ENCODE peak calls at places on chromosomes 7 and 10, in six cellular contexts. U is tibial artery, Z is GM23338, Q is OCI-LY7, B is A549, I is heart left ventricle. N is an unnamed sample. For H3K4me1, the result is how much of the 10 kb centered on the place peaks cover.

GRCh38 chr10:114492351-114493037 is 88.2 kb upstream of the AFAP1L2 start:
- DNase-seq in U (no peak), Z (no peak), Q (peak), B (no peak), I (no peak), N (no peak)

GRCh38 chr10:78528749-78529204 is 495.1 kb downstream of the RPS24 start:
- DNase-seq in U (peak), Z (no peak), Q (no peak), B (no peak), I (no peak), N (no peak)

GRCh38 chr10:19158358-19158757 is 109.8 kb downstream of the MALRD1 start:
- DNase-seq in U (no peak), Z (no peak), Q (no peak), B (no peak), I (no peak), N (no peak)

GRCh38 chr10:30583778-30584415 is 45.7 kb downstream of the LYZL2 start:
- DNase-seq in U (peak), Z (no peak), Q (peak), B (peak), I (peak), N (peak)

GRCh38 chr7:30929686-30930085 is 18.0 kb downstream of the AQP1 start:
- DNase-seq in U (peak), Z (no peak), Q (no peak), B (no peak), I (no peak), N (no peak)

GRCh38 chr7:20172736-20173334 is 44.3 kb downstream of the MACC1 start:
- DNase-seq in U (peak), Z (peak), Q (peak), B (peak), I (no peak), N (no peak)

GRCh38 chr10:71247306-71247705 is 34.9 kb downstream of the UNC5B start:
- DNase-seq in U (no peak), Z (no peak), Q (no peak), B (no peak), I (no peak), N (no peak)

GRCh38 chr10:79331226-79331625 is 16.0 kb upstream of the PPIF start:
- DNase-seq in U (no peak), Z (no peak), Q (no peak), B (no peak), I (no peak), N (no peak)

GRCh38 chr7:27225005-27225934 is 17.3 kb upstream of the EVX1 start:
- DNase-seq in U (peak), Z (peak), Q (no peak), B (no peak), I (no peak), N (no peak)

GRCh38 chr7:101720324-101720723 is 91.2 kb upstream of the MYL10 start:
- DNase-seq in U (no peak), Z (no peak), Q (no peak), B (no peak), I (no peak), N (no peak)

GRCh38 chr7:65832281-65832680 is 40.6 kb upstream of the VKORC1L1 start:
- DNase-seq in U (no peak), Z (peak), Q (no peak), B (no peak), I (no peak), N (no peak)

GRCh38 chr7:2452074-2452507 is 24.1 kb downstream of the GRIFIN start:
- DNase-seq in U (no peak), Z (peak), Q (no peak), B (no peak), I (no peak), N (no peak)

GRCh38 chr10:26628395-26628794 is 69.1 kb upstream of the PDSS1 start:
- DNase-seq in U (no peak), Z (no peak), Q (no peak), B (no peak), I (no peak), N (no peak)

GRCh38 chr7:129351320-129351719 is 82.9 kb upstream of the STRIP2 start:
- DNase-seq in U (no peak), Z (no peak), Q (no peak), B (no peak), I (no peak), N (no peak)

GRCh38 chr10:66886848-66887247 is 39.0 kb upstream of the LRRTM3 start:
- DNase-seq in U (no peak), Z (no peak), Q (no peak), B (no peak), I (no peak), N (no peak)

GRCh38 chr10:108358912-108359311 is 1194.4 kb upstream of the SORCS1 start:
- DNase-seq in U (no peak), Z (no peak), Q (no peak), B (peak), I (no peak), N (no peak)

GRCh38 chr10:124160176-124160575 is 66.8 kb upstream of the CHST15 start:
- DNase-seq in U (peak), Z (no peak), Q (no peak), B (no peak), I (no peak), N (no peak)

GRCh38 chr7:125670926-125671572 is 741.4 kb upstream of the POT1 start:
- DNase-seq in U (no peak), Z (peak), Q (peak), B (no peak), I (no peak), N (no peak)

GRCh38 chr7:117186218-117186617 is 136.6 kb downstream of the WNT2 start:
- DNase-seq in U (no peak), Z (no peak), Q (no peak), B (no peak), I (no peak), N (no peak)

GRCh38 chr10:45470098-45471012 is 96.3 kb downstream of the ALOX5 start:
- DNase-seq in U (no peak), Z (peak), Q (peak), B (no peak), I (no peak), N (no peak)

GRCh38 chr7:83452256-83452655 is 196.7 kb downstream of the SEMA3E start:
- DNase-seq in U (no peak), Z (peak), Q (no peak), B (no peak), I (no peak), N (no peak)

GRCh38 chr7:67716729-67717128 is 720.1 kb downstream of the TYW1 start:
- DNase-seq in U (no peak), Z (no peak), Q (peak), B (no peak), I (no peak), N (no peak)

GRCh38 chr10:122294006-122294405 is 22.9 kb downstream of the BTBD16 start:
- DNase-seq in U (no peak), Z (no peak), Q (no peak), B (no peak), I (no peak), N (no peak)

GRCh38 chr10:102998508-102998907 is 80.4 kb downstream of the CNNM2 start:
- DNase-seq in U (no peak), Z (no peak), Q (no peak), B (no peak), I (no peak), N (no peak)

GRCh38 chr7:127705461-127705959 is 53.5 kb downstream of the SND1 start:
- DNase-seq in U (no peak), Z (no peak), Q (no peak), B (no peak), I (no peak), N (no peak)

GRCh38 chr10:88045544-88046415 is 182.4 kb downstream of the PTEN start:
- DNase-seq in U (no peak), Z (peak), Q (no peak), B (no peak), I (no peak), N (peak)

GRCh38 chr7:155785536-155785935 is 26.7 kb downstream of the SHH start:
- DNase-seq in U (no peak), Z (no peak), Q (no peak), B (no peak), I (no peak), N (no peak)

GRCh38 chr10:103491729-103492364 is 1.7 kb upstream of the NEURL1 start:
- DNase-seq in U (no peak), Z (no peak), Q (no peak), B (peak), I (no peak), N (no peak)

GRCh38 chr7:154182361-154182760 is 130.2 kb downstream of the DPP6 start:
- DNase-seq in U (no peak), Z (no peak), Q (no peak), B (no peak), I (no peak), N (no peak)
- H3K4me1 ChIP-seq in U (under half), Z (under half), Q (under half), B (under half), I (under half), N (under half)

GRCh38 chr10:11175823-11176243 is 158.2 kb downstream of the CELF2 start:
- DNase-seq in U (no peak), Z (no peak), Q (no peak), B (no peak), I (no peak), N (no peak)

GRCh38 chr10:11170993-11171416 is 153.3 kb downstream of the CELF2 start:
- DNase-seq in U (no peak), Z (no peak), Q (peak), B (no peak), I (no peak), N (no peak)

GRCh38 chr10:11171452-11171851 is 153.8 kb downstream of the CELF2 start:
- DNase-seq in U (no peak), Z (no peak), Q (no peak), B (no peak), I (no peak), N (no peak)

GRCh38 chr10:11176746-11177145 is 159.1 kb downstream of the CELF2 start:
- DNase-seq in U (no peak), Z (no peak), Q (peak), B (no peak), I (no peak), N (no peak)

DNA sequence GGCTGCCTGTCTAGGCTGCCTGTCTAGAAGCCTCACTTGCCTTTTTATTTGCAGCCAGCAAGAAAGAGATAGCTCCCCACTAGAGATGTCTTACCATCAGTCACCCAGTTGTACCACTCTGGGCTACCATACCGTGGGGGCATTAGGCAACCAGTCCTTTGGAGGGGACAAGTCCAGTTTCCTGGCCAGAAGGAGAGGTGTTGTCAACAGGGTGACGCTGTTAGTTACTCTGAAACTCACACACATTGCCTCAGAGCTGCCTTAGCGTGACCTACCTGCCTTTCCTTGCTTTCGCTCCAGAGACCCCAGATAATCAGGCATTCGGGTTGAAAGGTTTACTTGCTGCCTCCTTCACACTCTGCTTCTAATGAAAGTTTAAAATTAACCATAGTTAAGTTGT is 155.4 kb downstream of the CELF2 start:
- DNase-seq in U (no peak), Z (no peak), Q (no peak), B (no peak), I (no peak), N (no peak)
- H3K4me1 ChIP-seq in U (under half), Z (under half), Q (under half), B (under half), I (under half), N (half or more)

DNA sequence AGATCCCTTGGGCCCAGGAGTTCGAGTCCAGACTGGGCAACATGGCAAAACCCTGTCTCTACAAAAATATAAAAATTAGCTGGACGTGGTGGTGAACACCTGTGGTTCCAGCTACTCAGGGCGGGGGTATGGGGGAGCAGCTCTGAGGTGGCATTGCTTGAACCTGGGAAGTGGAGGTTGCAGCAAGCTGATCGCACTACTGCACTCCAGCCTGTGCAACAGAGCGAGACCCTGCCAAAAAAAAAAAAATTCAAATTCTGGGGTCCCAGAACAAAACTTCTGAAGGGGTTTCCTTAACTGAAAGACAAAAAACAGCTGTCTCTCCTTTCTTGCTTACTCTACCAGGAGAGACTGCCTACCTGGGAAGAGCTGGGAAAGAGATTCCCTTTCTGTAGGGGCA is 27.0 kb downstream of the DNMBP start:
- DNase-seq in U (no peak), Z (no peak), Q (no peak), B (no peak), I (no peak), N (no peak)
- H3K4me1 ChIP-seq in U (under half), Z (under half), Q (under half), B (half or more), I (under half), N (half or more)

GRCh38 chr7:130922206-130923112 is 188.5 kb upstream of the KLF14 start:
- DNase-seq in U (no peak), Z (no peak), Q (no peak), B (no peak), I (no peak), N (no peak)
- H3K4me1 ChIP-seq in U (half or more), Z (under half), Q (under half), B (half or more), I (under half), N (under half)

N was measured in heart right ventricle.